ENCODE peak calls at places on chromosomes 3 and 15, in four cellular contexts. One of them, this sample, is unnamed. For H3K27me3, the result is how much of the 10 kb centered on the place peaks cover.

GRCh38 chr3:136444581-136444980 is 194.4 kb downstream of the PCCB start:
- DNase-seq in HepG2: no peak
- DNase-seq in GM12878: no peak
- DNase-seq in H1: no peak
- DNase-seq in this sample: no peak

GRCh38 chr15:71802770-71803169 is 7.6 kb upstream of the NR2E3 start:
- DNase-seq in HepG2: no peak
- DNase-seq in H1: peak
- DNase-seq in GM12878: no peak
- DNase-seq in this sample: no peak

GRCh38 chr3:48446043-48446424 is 503 bp upstream of the ATRIP start:
- DNase-seq in GM12878: no peak
- DNase-seq in H1: no peak
- DNase-seq in HepG2: no peak
- DNase-seq in this sample: no peak

GRCh38 chr3:58495101-58495500 is 3.2 kb downstream of the KCTD6 start:
- DNase-seq in GM12878: no peak
- DNase-seq in H1: no peak
- DNase-seq in HepG2: no peak
- DNase-seq in this sample: no peak

GRCh38 chr3:185399629-185400339 is 36.8 kb downstream of the MAP3K13 start:
- DNase-seq in GM12878: no peak
- DNase-seq in H1: no peak
- DNase-seq in HepG2: no peak
- DNase-seq in this sample: no peak

GRCh38 chr3:170372190-170372879 is 14.8 kb downstream of the SKIL start:
- DNase-seq in HepG2: no peak
- DNase-seq in H1: no peak
- DNase-seq in GM12878: no peak
- DNase-seq in this sample: no peak

GRCh38 chr15:41544650-41545015 is 576 bp upstream of the RPAP1 start:
- DNase-seq in H1: no peak
- DNase-seq in HepG2: no peak
- DNase-seq in GM12878: no peak
- DNase-seq in this sample: no peak

GRCh38 chr3:59334585-59334984 is 284.8 kb upstream of the CFAP20DC start:
- DNase-seq in H1: no peak
- DNase-seq in GM12878: no peak
- DNase-seq in HepG2: no peak
- DNase-seq in this sample: no peak

GRCh38 chr3:64548200-64548889 is 139.5 kb downstream of the ADAMTS9 start:
- DNase-seq in GM12878: no peak
- DNase-seq in HepG2: no peak
- DNase-seq in H1: no peak
- DNase-seq in this sample: no peak

GRCh38 chr15:66729339-66729951 is 27.4 kb downstream of the SMAD6 start:
- DNase-seq in HepG2: no peak
- DNase-seq in H1: no peak
- DNase-seq in GM12878: no peak
- DNase-seq in this sample: no peak

GRCh38 chr15:87816811-87817210 is 439.7 kb downstream of the NTRK3 start:
- DNase-seq in GM12878: no peak
- DNase-seq in H1: no peak
- DNase-seq in HepG2: no peak
- DNase-seq in this sample: no peak

GRCh38 chr15:72307036-72307435 is 12.9 kb downstream of the CELF6 start:
- DNase-seq in H1: no peak
- DNase-seq in GM12878: no peak
- DNase-seq in HepG2: no peak
- DNase-seq in this sample: no peak

GRCh38 chr15:41870689-41871081 is 23.2 kb downstream of the SPTBN5 start:
- DNase-seq in HepG2: no peak
- DNase-seq in H1: no peak
- DNase-seq in GM12878: no peak
- DNase-seq in this sample: no peak

GRCh38 chr3:149407898-149408297 is 30.4 kb upstream of the TM4SF1 start:
- DNase-seq in GM12878: no peak
- DNase-seq in H1: no peak
- DNase-seq in HepG2: peak
- DNase-seq in this sample: no peak

GRCh38 chr3:126267976-126268615 is 87.7 kb upstream of the ALDH1L1 start:
- DNase-seq in H1: no peak
- DNase-seq in HepG2: no peak
- DNase-seq in GM12878: no peak
- DNase-seq in this sample: no peak

GRCh38 chr15:36808401-36809160 is 229.2 kb downstream of the CDIN1 start:
- DNase-seq in GM12878: no peak
- DNase-seq in HepG2: peak
- DNase-seq in H1: no peak
- DNase-seq in this sample: no peak

GRCh38 chr3:45659661-45660566 is 29.3 kb upstream of the SACM1L start:
- DNase-seq in GM12878: peak
- DNase-seq in HepG2: peak
- DNase-seq in H1: peak
- DNase-seq in this sample: peak

GRCh38 chr15:81859737-81860516 is 185.9 kb downstream of the MEX3B start:
- DNase-seq in GM12878: no peak
- DNase-seq in H1: no peak
- DNase-seq in HepG2: no peak
- DNase-seq in this sample: no peak

GRCh38 chr15:90705212-90705611 is 11.9 kb upstream of the BLM start:
- DNase-seq in HepG2: no peak
- DNase-seq in GM12878: no peak
- DNase-seq in H1: no peak
- DNase-seq in this sample: no peak

GRCh38 chr3:186932281-186933181 is 2.2 kb downstream of the ST6GAL1 start:
- DNase-seq in H1: no peak
- DNase-seq in GM12878: no peak
- DNase-seq in HepG2: no peak
- DNase-seq in this sample: no peak

GRCh38 chr3:16884084-16884747 is 539 bp upstream of the PLCL2 start:
- DNase-seq in HepG2: no peak
- DNase-seq in H1: peak
- DNase-seq in GM12878: no peak
- DNase-seq in this sample: peak

GRCh38 chr3:126926684-126927404 is 56.1 kb upstream of the PLXNA1 start:
- DNase-seq in GM12878: no peak
- DNase-seq in H1: no peak
- DNase-seq in HepG2: no peak
- DNase-seq in this sample: no peak

GRCh38 chr3:134644731-134645514 is 5.9 kb downstream of the KY start:
- DNase-seq in HepG2: no peak
- DNase-seq in H1: peak
- DNase-seq in GM12878: no peak
- DNase-seq in this sample: no peak

GRCh38 chr15:80815076-80815475 is 35.9 kb downstream of the CEMIP start:
- DNase-seq in GM12878: no peak
- DNase-seq in HepG2: no peak
- DNase-seq in H1: no peak
- DNase-seq in this sample: no peak

GRCh38 chr15:31402511-31403056 is 75.9 kb downstream of the KLF13 start:
- DNase-seq in GM12878: no peak
- DNase-seq in HepG2: no peak
- DNase-seq in H1: no peak
- DNase-seq in this sample: no peak

GRCh38 chr3:138479355-138479964 is 45.0 kb downstream of the ESYT3 start:
- DNase-seq in HepG2: peak
- DNase-seq in GM12878: no peak
- DNase-seq in H1: no peak
- DNase-seq in this sample: peak

GRCh38 chr3:117052356-117052755 is 342.8 kb downstream of the TUSC7 start:
- DNase-seq in GM12878: no peak
- DNase-seq in HepG2: no peak
- DNase-seq in H1: no peak
- DNase-seq in this sample: no peak

GRCh38 chr15:71186267-71186666 is 71.0 kb downstream of the THSD4 start:
- DNase-seq in HepG2: no peak
- DNase-seq in H1: no peak
- DNase-seq in GM12878: no peak
- DNase-seq in this sample: no peak

GRCh38 chr3:100710355-100711198 is 1.3 kb downstream of the TFG start:
- DNase-seq in H1: peak
- DNase-seq in HepG2: peak
- DNase-seq in GM12878: peak
- DNase-seq in this sample: no peak

GRCh38 chr15:72685925-72686794 is at the start of the genes BBS4 and HIGD2B:
- DNase-seq in GM12878: peak
- DNase-seq in H1: peak
- DNase-seq in HepG2: peak
- DNase-seq in this sample: peak

GRCh38 chr3:129593595-129594339 is 12.7 kb downstream of the PLXND1 start:
- DNase-seq in H1: peak
- DNase-seq in HepG2: peak
- DNase-seq in GM12878: no peak
- DNase-seq in this sample: no peak
- H3K4me3 ChIP-seq in H1: no peak
- H3K4me3 ChIP-seq in HepG2: peak
- H3K4me3 ChIP-seq in GM12878: no peak
- H3K4me3 ChIP-seq in this sample: no peak

DNA sequence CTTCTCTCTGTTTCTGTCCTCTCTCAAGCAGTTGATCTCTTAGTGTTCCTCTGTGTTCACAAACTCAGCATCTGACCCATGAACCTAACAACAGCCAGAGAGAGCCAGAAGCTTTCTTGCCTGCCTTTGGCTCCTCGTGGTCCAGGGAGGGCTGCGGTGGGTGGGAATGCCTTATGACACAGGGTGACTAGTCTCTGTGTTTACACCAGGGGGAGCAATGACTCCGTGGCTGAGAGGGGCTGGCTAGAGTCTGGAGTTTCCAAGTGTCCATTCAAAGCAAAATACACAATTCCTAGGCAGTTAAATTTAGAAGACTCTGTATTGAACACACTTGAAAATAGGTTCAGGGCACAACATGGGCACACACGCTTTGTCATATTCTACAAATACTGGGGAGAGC is 370.0 kb upstream of the FRG2C start:
- DNase-seq in GM12878: no peak
- DNase-seq in HepG2: peak
- DNase-seq in H1: peak
- DNase-seq in this sample: peak
- TF ChIP-seq SUZ12 in GM12878: no peak
- TF ChIP-seq SUZ12 in HepG2: no peak
- TF ChIP-seq SUZ12 in H1: no peak
- TF ChIP-seq SUZ12 in this sample: no peak

GRCh38 chr15:96324192-96324895 is 6.2 kb upstream of the NR2F2 start:
- DNase-seq in HepG2: no peak
- DNase-seq in H1: no peak
- DNase-seq in GM12878: no peak
- DNase-seq in this sample: no peak

GRCh38 chr15:96323250-96324162 is 7.0 kb upstream of the NR2F2 start:
- DNase-seq in HepG2: no peak
- DNase-seq in GM12878: no peak
- DNase-seq in H1: peak
- DNase-seq in this sample: no peak

GRCh38 chr15:96325579-96326331 is 4.7 kb upstream of the NR2F2 start:
- DNase-seq in GM12878: no peak
- DNase-seq in H1: no peak
- DNase-seq in HepG2: no peak
- DNase-seq in this sample: no peak

GRCh38 chr15:96326551-96327154 is 3.8 kb upstream of the NR2F2 start:
- DNase-seq in HepG2: no peak
- DNase-seq in H1: no peak
- DNase-seq in GM12878: no peak
- DNase-seq in this sample: no peak

DNA sequence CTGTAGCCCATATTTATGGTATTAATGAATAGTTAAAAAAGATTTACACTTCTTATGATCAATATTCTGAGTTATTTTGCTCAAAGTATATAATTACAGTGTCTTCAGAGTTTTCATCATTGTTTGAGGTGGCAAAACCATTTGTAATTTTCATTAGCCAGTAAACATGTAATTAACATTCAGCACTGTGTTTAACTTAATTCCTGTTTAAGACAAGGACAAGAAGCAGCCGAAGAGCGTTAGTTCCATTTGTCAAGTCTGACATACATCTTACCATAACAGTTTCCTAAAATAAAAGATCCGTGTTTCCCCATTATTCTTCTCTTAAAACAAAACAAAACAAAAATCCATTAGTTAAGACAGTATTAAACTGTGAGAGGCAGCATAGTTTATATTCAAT is 5.6 kb upstream of the NR2F2 start:
- DNase-seq in GM12878: no peak
- DNase-seq in H1: no peak
- DNase-seq in HepG2: no peak
- DNase-seq in this sample: no peak
- H3K27me3 ChIP-seq in GM12878: under half
- H3K27me3 ChIP-seq in H1: half or more
- H3K27me3 ChIP-seq in HepG2: under half
- H3K27me3 ChIP-seq in this sample: half or more

GRCh38 chr15:97759363-97759762 is 201.1 kb upstream of the ARRDC4 start:
- DNase-seq in H1: no peak
- DNase-seq in HepG2: no peak
- DNase-seq in GM12878: no peak
- DNase-seq in this sample: no peak

GRCh38 chr15:97755726-97756125 is 204.8 kb upstream of the ARRDC4 start:
- DNase-seq in H1: no peak
- DNase-seq in GM12878: no peak
- DNase-seq in HepG2: no peak
- DNase-seq in this sample: no peak

GRCh38 chr15:97761124-97761523 is 199.4 kb upstream of the ARRDC4 start:
- DNase-seq in HepG2: no peak
- DNase-seq in H1: no peak
- DNase-seq in GM12878: no peak
- DNase-seq in this sample: no peak
- H3K4me3 ChIP-seq in HepG2: no peak
- H3K4me3 ChIP-seq in H1: no peak
- H3K4me3 ChIP-seq in GM12878: no peak
- H3K4me3 ChIP-seq in this sample: no peak

GRCh38 chr3:114132500-114132899 is 46.4 kb downstream of the DRD3 start:
- DNase-seq in HepG2: no peak
- DNase-seq in GM12878: no peak
- DNase-seq in H1: no peak
- DNase-seq in this sample: no peak

GRCh38 chr3:114126461-114126860 is 52.4 kb downstream of the DRD3 start:
- DNase-seq in HepG2: no peak
- DNase-seq in H1: no peak
- DNase-seq in GM12878: no peak
- DNase-seq in this sample: no peak

GRCh38 chr3:114128231-114128630 is 50.6 kb downstream of the DRD3 start:
- DNase-seq in HepG2: no peak
- DNase-seq in GM12878: no peak
- DNase-seq in H1: no peak
- DNase-seq in this sample: no peak

GRCh38 chr3:114128826-114129225 is 50.0 kb downstream of the DRD3 start:
- DNase-seq in H1: no peak
- DNase-seq in GM12878: no peak
- DNase-seq in HepG2: no peak
- DNase-seq in this sample: no peak

GRCh38 chr3:114127517-114127916 is 51.3 kb downstream of the DRD3 start:
- DNase-seq in HepG2: no peak
- DNase-seq in GM12878: no peak
- DNase-seq in H1: no peak
- DNase-seq in this sample: no peak
- TF ChIP-seq SUZ12 in HepG2: no peak
- TF ChIP-seq SUZ12 in GM12878: no peak
- TF ChIP-seq SUZ12 in H1: no peak
- TF ChIP-seq SUZ12 in this sample: no peak